ENCODE peak calls at places on chromosomes 1 and 21, in eight cellular contexts. W is mucosa of descending colon, K is prostate gland, Q is PC-9, T is progenitor cell of endocrine pancreas, Z is adrenal gland, R is neural crest cell, X is fibroblast of villous mesenchyme. I is an unnamed sample.

GRCh38 chr21:46294647-46295176 is 8.6 kb downstream of the YBEY start:
- DNase-seq in W (no peak), R (no peak), X (peak; percentile 53), K (no peak), Q (peak; percentile 20), T (no peak), Z (no peak), I (no peak)

GRCh38 chr1:227987181-227987580 is 19.6 kb upstream of the WNT3A start:
- DNase-seq in W (no peak), T (no peak), Q (no peak), Z (no peak), K (no peak), R (no peak), X (no peak), I (no peak)

GRCh38 chr1:64539808-64540207 is 69.9 kb downstream of the CACHD1 start:
- DNase-seq in R (no peak), X (no peak), T (no peak), Q (peak; percentile 2), K (peak; percentile 26), W (peak; percentile 72), Z (peak; percentile 94), I (no peak)

GRCh38 chr1:152110365-152110859 is 4.8 kb downstream of the TCHH start:
- DNase-seq in W (peak; percentile 10), X (peak; percentile 29), Z (no peak), Q (peak; percentile 38), T (no peak), K (peak; percentile 12), R (no peak), I (peak; percentile 70)

GRCh38 chr1:10553124-10553523 is 78.4 kb downstream of the PEX14 start:
- DNase-seq in W (no peak), K (no peak), X (no peak), Z (no peak), Q (no peak), T (no peak), R (no peak), I (no peak)

GRCh38 chr1:3515774-3516480 is 61.5 kb downstream of the ARHGEF16 start:
- DNase-seq in T (no peak), Z (no peak), W (no peak), Q (no peak), K (peak; percentile 26), X (no peak), R (no peak), I (no peak)

GRCh38 chr21:35079181-35079580 is 30.1 kb upstream of the RUNX1 start:
- DNase-seq in Q (no peak), K (no peak), W (no peak), X (no peak), Z (no peak), T (no peak), R (no peak), I (no peak)

GRCh38 chr1:166947398-166948043 is 27.8 kb downstream of the ILDR2 start:
- DNase-seq in W (peak; percentile 16), K (no peak), Q (no peak), Z (peak; percentile 19), X (peak; percentile 39), R (peak; percentile 83), T (peak; percentile 39), I (peak; percentile 84)

GRCh38 chr1:84689514-84690396 is 506 bp downstream of the SSX2IP start:
- DNase-seq in K (peak; percentile 35), Z (peak; percentile 72), R (peak; percentile 53), Q (no peak), X (peak; percentile 48), T (no peak), W (peak; percentile 58), I (peak; percentile 81)

GRCh38 chr1:39635205-39635870 is 4.1 kb downstream of the HEYL start:
- DNase-seq in R (no peak), K (no peak), X (peak; percentile 78), W (no peak), T (no peak), Z (peak; percentile 27), Q (no peak), I (no peak)

GRCh38 chr1:245311887-245312286 is 157.1 kb downstream of the KIF26B start:
- DNase-seq in Q (no peak), Z (no peak), W (no peak), K (no peak), X (no peak), R (no peak), T (no peak), I (no peak)

GRCh38 chr1:45507195-45507594 is 7.1 kb downstream of the MMACHC start:
- DNase-seq in W (no peak), T (no peak), X (no peak), K (no peak), Q (peak; percentile 31), Z (no peak), R (no peak), I (no peak)

GRCh38 chr1:45507893-45508292 is 7.8 kb downstream of the MMACHC start:
- DNase-seq in R (no peak), T (no peak), Q (no peak), W (no peak), X (no peak), K (no peak), Z (no peak), I (no peak)

GRCh38 chr1:45510036-45510971 is 10.2 kb downstream of the MMACHC start:
- DNase-seq in Z (no peak), R (no peak), Q (no peak), T (no peak), K (no peak), X (no peak), W (no peak), I (no peak)

GRCh38 chr1:45510972-45511527 is 10.6 kb downstream of the PRDX1 start:
- DNase-seq in Q (no peak), Z (no peak), X (no peak), R (no peak), T (no peak), K (no peak), W (no peak), I (no peak)

DNA sequence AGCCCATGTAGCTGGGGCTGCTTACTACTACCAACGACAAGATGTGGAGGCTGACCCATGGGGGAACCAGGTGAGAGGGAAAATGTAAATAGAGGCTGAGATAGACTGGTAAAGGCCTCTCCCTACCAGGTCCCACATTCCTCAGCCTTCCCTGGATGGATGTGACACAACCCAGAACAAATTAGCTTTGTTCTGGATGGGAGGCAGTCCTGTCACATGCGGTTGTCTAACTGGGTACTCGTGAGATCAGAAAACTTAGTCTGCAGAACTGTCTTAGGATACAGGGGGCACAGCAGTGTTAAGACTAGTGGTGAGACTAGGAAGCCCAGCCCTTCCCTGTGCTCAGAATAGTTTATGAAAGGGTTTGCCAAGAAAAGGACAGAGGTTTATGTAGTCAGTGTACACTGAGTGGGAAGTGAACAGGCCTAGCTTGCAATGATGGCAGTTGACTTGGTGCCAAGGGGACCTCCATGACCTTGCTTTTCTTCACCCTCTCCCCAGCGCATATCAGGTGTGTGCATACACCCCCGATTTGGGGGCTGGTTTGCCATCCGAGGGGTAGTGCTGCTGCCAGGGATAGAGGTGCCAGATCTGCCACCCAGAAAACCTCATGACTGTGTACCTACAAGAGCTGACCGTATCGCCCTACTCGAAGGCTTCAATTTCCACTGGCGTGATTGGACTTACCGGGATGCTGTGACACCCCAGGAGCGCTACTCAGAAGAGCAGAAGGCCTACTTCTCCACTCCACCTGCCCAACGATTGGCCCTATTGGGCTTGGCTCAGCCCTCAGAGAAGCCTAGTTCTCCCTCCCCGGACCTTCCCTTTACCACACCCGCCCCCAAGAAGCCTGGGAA is 8.4 kb downstream of the MMACHC start:
- DNase-seq in Z (no peak), R (no peak), K (no peak), W (no peak), T (no peak), Q (peak; percentile 31), X (no peak), I (no peak)
- TF ChIP-seq CTCF in Z (no peak), R (no peak), K (no peak), W (no peak), T (no peak), Q (no peak), X (peak; percentile 24), I (peak; percentile 41)

GRCh38 chr1:54982739-54983138 is 2.3 kb downstream of the TMEM61 start:
- DNase-seq in R (no peak), X (no peak), T (no peak), W (no peak), Z (no peak), Q (no peak), K (no peak), I (no peak)
- TF ChIP-seq CTCF in R (peak; percentile 34), X (no peak), T (no peak), W (no peak), Z (no peak), Q (no peak), K (no peak), I (peak; percentile 42)

GRCh38 chr1:34156739-34157138 is 8.3 kb downstream of the CSMD2 start:
- DNase-seq in X (no peak), Q (no peak), T (no peak), R (no peak), Z (no peak), W (no peak), K (no peak), I (no peak)
- TF ChIP-seq CTCF in X (no peak), Q (no peak), T (peak; percentile 21), R (no peak), Z (no peak), W (no peak), K (no peak), I (peak; percentile 31)

DNA sequence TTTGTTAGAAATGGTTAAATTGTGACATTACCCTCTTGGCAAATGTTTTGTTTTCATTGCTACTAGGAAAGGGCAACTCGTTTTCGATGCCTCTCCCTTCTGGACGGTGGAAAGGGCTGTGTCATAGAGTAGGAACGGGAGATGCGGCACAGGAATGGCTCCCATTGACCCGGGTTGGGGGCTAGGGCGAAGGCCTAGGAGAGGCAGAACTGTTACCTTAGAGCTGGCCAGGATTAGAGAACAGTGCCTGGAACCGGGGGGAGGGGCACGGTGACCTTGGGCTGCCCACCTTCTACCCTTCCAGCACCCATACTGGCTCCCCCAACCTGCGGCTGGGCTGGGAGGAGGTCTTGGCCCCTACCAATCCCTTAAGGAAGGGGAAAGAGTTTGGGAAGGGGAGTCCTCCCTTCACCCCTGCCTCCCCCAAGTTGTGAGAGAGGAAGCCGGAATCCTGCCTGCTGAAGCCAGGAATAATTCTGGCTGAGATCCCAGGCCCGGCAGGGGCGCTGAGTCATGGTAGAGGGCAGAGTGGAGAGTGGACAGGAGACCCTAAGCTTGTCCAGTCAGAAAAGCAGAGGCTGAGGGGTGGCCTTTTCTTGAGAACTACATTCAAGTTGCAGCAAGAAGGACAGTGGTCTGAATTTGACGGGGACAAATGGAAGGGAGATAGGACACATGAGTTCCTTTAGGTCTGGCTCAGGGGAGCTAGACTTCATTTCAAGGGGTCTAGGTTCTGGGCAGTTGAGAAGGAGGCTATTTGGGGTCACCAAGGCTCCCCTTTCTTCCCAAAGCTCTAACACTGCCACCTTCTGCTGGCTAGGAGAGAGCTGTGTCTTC is 8.2 kb downstream of the LMNA start:
- DNase-seq in Z (peak; percentile 94), X (peak; percentile 95), Q (peak; percentile 85), T (no peak), R (no peak), K (peak; percentile 50), W (peak; percentile 82), I (no peak)
- TF ChIP-seq CTCF in Z (no peak), X (no peak), Q (peak; percentile 45), T (no peak), R (no peak), K (no peak), W (no peak), I (no peak)

DNA sequence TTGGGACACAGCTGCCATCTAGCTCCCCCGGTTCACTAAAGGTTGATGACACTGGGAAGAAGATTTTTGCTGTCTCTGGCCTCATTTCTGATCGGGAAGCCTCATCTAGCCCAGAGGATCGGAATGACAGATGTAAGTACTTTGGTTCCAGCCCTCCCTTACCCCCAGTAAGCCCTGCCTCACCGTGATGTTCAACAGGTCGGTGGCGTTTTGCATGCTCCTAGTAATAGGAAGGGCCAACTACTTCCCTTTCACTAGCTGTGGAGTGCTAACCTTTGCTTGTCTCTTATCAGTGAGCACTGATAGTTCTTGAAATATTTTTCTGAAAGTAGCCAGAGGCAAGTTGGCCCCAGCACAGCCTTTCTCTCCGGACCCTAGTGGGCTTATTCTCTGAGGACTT is 7.5 kb downstream of the RNF220 start:
- DNase-seq in X (no peak), Z (no peak), K (no peak), W (no peak), Q (no peak), R (no peak), T (no peak), I (no peak)
- TF ChIP-seq CTCF in X (no peak), Z (no peak), K (no peak), W (no peak), Q (no peak), R (no peak), T (no peak), I (no peak)